ENCODE peak calls at places on chromosome 18, in four cellular contexts. F, H, J and N are unnamed samples.
A peak's percentile ranks its signal among the peaks of the same experiment; 100 is the strongest.

GRCh38 chr18:79643049-79643765 is 36.4 kb upstream of the CTDP1 start:
- DNase-seq in F (no peak), J (no peak), H (no peak), N (no peak)

GRCh38 chr18:1840878-1841277 is 730.4 kb downstream of the METTL4 start:
- DNase-seq in F (no peak), J (no peak), H (no peak), N (peak; percentile 12)

GRCh38 chr18:55862693-55863485 is 274.9 kb upstream of the TCF4 start:
- DNase-seq in F (no peak), J (no peak), H (no peak), N (peak; percentile 29)

GRCh38 chr18:58213931-58214431 is 170.0 kb downstream of the NEDD4L start:
- DNase-seq in F (no peak), H (no peak), J (no peak), N (no peak)

GRCh38 chr18:80179857-80180558 is 67.3 kb downstream of the PARD6G start:
- DNase-seq in F (no peak), J (no peak), H (no peak), N (no peak)

GRCh38 chr18:77124452-77124922 is 8.1 kb downstream of the MBP start:
- DNase-seq in H (no peak), F (no peak), J (peak; percentile 69), N (no peak)

GRCh38 chr18:46756559-46757201 is at the start of gene ST8SIA5:
- DNase-seq in H (no peak), J (no peak), F (no peak), N (peak; percentile 79)

GRCh38 chr18:31651369-31651768 is 33.0 kb downstream of the B4GALT6 start:
- DNase-seq in H (no peak), J (no peak), F (no peak), N (no peak)

GRCh38 chr18:13390196-13390595 is 171.6 kb downstream of the LDLRAD4 start:
- DNase-seq in F (no peak), H (no peak), J (no peak), N (no peak)

GRCh38 chr18:49725809-49726514 is 87.4 kb downstream of the ACAA2 start:
- DNase-seq in H (peak; percentile 13), F (peak; percentile 29), J (no peak), N (peak; percentile 61)

GRCh38 chr18:50013363-50014138 is 181.4 kb downstream of the MYO5B start:
- DNase-seq in J (no peak), F (no peak), H (no peak), N (no peak)

GRCh38 chr18:63257453-63257852 is 62.1 kb downstream of the BCL2 start:
- DNase-seq in J (no peak), F (no peak), H (no peak), N (no peak)

GRCh38 chr18:63259581-63259830 is 60.1 kb downstream of the BCL2 start:
- DNase-seq in J (no peak), H (no peak), F (no peak), N (no peak)

GRCh38 chr18:63260075-63260754 is 59.4 kb downstream of the BCL2 start:
- DNase-seq in H (no peak), J (no peak), F (no peak), N (no peak)

GRCh38 chr18:63261029-63261428 is 58.5 kb downstream of the BCL2 start:
- DNase-seq in J (no peak), F (no peak), H (no peak), N (no peak)

GRCh38 chr18:63258749-63259580 is 60.6 kb downstream of the BCL2 start:
- DNase-seq in H (no peak), F (no peak), J (no peak), N (no peak)
- TF ChIP-seq CBFB in H (no peak), F (no peak), J (no peak), N (no peak)

DNA sequence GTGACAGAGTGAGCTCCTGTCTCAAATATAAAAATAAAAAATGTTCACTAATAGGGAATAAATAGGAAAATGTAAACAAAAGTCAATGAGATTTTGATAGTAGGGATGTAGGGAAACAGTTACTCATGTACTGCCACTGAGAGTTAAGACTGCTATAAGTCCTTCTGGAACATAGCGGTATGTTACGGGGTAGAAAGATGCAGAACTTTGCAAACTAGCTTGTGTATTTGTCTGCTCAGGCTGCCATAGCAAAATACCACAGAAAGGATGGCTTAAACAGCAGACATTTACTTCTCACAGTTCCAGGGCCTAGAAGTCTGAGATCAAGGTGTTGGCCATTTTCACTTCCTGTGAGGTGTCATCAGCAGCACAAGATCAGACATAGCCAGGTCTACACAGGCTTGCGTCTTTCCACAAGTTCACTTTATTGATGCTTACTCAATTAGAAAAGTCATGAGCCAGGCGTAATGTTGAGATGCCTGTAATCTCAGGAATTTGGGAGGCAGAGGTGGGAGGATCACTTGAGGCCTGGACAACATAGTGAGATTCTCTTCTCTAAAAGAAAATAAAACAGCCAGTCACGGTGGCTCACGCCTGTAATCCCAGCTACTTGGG is 8.8 kb downstream of the TXNDC2 start:
- DNase-seq in J (no peak), F (no peak), H (no peak), N (no peak)
- TF ChIP-seq TCF7 in J (no peak), F (no peak), H (no peak), N (no peak)

DNA sequence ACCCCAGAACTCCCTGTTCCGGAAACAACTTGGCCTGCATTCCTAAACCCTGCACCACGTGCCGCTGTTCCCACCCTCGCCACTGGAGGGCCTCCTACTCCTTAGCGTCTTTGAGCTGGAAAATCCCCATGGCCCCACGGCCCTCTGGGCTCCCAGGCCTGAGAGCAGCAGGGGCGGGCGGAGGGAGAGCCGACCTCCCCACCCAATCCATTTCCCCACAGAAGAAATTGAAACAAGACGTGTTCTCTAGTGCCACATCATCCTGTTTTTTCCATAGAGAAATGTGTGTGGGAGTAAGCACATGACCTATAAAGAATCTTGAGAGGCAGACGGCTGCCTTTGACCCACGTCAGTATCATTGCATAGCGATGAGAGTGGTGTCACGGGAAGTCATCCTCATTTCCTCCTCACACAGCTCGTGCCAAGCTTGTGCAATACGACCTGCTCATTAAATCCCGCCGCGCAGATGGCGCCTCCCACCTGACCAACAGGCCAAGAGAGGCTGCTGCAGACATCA is 79.2 kb downstream of the LAMA1 start:
- DNase-seq in H (peak; percentile 27), F (peak; percentile 60), J (no peak), N (peak; percentile 90)
- TF ChIP-seq CBFB in H (no peak), F (no peak), J (no peak), N (no peak)

GRCh38 chr18:23314672-23315071 is 138.4 kb upstream of the RIOK3 start:
- DNase-seq in J (no peak), H (no peak), F (no peak), N (no peak)

GRCh38 chr18:23306842-23307241 is 146.2 kb upstream of the RIOK3 start:
- DNase-seq in F (no peak), J (peak; percentile 44), H (no peak), N (no peak)

GRCh38 chr18:23307567-23308295 is 145.4 kb upstream of the RIOK3 start:
- DNase-seq in H (no peak), F (no peak), J (peak; percentile 39), N (no peak)

GRCh38 chr18:23313379-23313778 is 139.7 kb upstream of the RIOK3 start:
- DNase-seq in J (no peak), F (no peak), H (no peak), N (no peak)

DNA sequence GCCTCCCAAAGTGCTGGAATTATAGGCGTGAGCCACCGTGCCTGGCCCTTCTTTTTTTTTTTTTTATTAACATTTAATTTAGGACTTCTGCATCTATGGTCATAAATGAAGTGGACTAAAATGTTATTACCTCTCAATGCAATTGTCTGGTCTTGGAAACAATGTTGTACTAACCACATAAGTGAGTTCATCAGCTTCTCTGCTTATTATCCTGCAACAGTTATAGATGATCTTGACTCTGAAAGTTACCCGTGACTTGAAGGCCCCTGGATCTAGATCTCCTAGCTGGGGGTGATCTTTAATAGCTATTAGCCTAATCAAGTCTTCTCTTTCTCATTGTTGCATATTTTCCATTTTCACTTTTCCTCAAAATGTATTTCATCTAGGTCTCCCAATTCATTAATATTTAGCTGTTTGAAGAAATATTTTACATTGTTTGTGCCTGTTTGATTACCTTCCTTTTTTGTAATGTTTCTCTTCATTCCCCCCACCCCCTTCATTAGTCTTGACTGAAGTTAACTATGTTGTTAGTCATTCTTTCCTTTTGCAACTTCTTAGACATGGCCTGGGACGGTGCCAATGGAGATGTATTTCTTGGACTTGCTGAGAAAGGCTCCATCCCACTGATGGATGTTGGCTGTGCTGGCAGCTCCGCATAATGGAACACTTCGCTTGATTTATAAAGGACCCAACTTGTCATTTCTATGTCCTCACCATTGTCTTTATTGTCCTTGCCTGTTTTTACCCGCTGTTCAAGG is 141.6 kb upstream of the RIOK3 start:
- DNase-seq in J (no peak), H (no peak), F (no peak), N (no peak)
- TF ChIP-seq TCF7 in J (no peak), H (no peak), F (no peak), N (no peak)

DNA sequence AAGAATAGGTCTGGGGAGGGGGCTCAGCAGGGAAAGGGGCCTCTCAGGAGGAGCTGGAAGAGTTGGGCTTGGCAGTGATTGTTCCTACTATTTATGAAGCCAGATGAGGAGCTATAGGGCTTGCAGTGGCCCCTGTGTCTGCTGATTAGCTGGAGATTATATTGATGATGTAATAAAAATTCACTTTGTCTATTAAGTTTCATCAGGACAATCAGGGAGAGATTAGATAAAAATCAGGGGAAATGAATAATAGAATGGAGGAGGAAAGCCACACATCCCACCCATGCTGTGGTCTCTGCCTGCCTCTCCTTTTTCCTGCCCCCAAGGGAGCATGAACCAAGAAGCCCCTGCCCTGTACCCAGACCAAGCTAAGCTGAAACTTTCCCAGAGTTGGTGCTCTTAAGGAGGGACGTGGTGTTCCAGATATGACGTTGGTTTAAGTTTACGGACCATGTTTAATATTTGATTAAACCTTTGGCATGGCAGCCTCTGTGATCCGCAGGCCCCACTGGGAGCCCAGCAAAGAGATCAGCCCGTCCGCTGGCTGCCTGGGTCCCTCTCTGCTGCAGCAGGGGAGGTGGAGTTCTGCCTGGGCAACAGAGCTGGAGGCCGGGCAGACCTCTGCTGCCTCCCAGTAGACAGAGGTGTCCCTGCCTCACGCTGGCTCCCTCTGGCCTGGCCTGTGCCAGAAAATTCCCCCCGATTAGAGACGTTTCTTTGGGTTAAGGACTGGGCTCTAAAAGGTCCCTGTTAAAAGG is 15.3 kb downstream of the CELF4 start:
- DNase-seq in H (no peak), F (no peak), J (no peak), N (no peak)
- TF ChIP-seq CBFB in H (no peak), F (no peak), J (no peak), N (no peak)

GRCh38 chr18:2903006-2903405 is 56.2 kb downstream of the EMILIN2 start:
- DNase-seq in J (no peak), F (peak; percentile 48), H (no peak), N (no peak)
- TF ChIP-seq TCF7 in J (no peak), F (no peak), H (no peak), N (no peak)

DNA sequence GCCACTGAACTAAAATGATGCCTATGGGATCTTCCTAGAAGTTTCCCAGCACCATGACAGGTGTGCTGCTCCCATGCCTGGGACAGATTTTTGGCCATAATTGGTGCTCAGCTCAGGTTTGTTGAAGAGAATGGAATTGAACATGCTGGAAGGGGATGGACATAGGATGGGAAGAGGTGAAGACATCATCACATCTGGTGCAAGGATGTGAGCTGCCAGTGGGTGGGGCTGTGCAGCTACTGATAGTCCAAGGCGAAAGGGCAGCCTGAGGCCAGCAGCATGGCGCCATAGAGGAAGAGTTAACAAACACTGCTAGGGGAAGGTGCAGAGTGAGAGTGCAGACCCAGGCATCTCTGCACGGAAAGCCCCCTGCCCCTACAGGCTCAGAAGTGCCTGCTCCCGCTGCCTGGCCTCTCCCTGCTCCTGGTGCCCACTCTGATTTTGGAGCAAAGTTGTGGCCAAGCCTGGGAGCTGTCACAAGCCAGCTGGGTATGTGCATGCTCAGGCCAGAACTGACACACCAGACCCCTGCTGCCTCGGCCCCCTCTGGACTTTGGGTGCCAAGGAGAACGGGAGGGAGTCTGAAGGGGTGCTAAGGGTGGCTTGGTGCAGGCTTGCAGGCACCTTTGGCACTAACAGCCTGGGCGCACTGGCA is 178.6 kb downstream of the ZBTB7C start:
- DNase-seq in J (no peak), F (peak; percentile 51), H (peak; percentile 57), N (peak; percentile 84)
- TF ChIP-seq CBFB in J (no peak), F (no peak), H (no peak), N (no peak)